ENCODE peak calls at places on chromosome 6, in five cellular contexts. L is adipocyte, N is RWPE2, V is astrocyte, G is IMR-90. X is an unnamed sample.

GRCh38 chr6:34810936-34811632 is 19.2 kb downstream of the BLTP3A start:
- DNase-seq in L (no peak), N (no peak), V (no peak), G (peak; percentile 38), X (no peak)

GRCh38 chr6:37516920-37517405 is 17.3 kb upstream of the CCDC167 start:
- DNase-seq in L (peak; percentile 19), N (no peak), V (no peak), G (no peak), X (no peak)

GRCh38 chr6:89989742-89990141 is 95.5 kb downstream of the GJA10 start:
- DNase-seq in L (peak; percentile 46), N (no peak), V (peak; percentile 97), G (peak; percentile 94), X (no peak)

GRCh38 chr6:166106076-166106686 is 61.5 kb downstream of the TBXT start:
- DNase-seq in L (peak; percentile 34), N (no peak), V (peak; percentile 10), G (peak; percentile 71), X (peak; percentile 32)

GRCh38 chr6:2952557-2953095 is 18.7 kb downstream of the SERPINB6 start:
- DNase-seq in L (peak; percentile 90), N (no peak), V (peak; percentile 74), G (peak; percentile 91), X (peak; percentile 32)

GRCh38 chr6:44452725-44453124 is 65.2 kb downstream of the CDC5L start:
- DNase-seq in L (peak; percentile 72), N (no peak), V (peak; percentile 52), G (peak; percentile 87), X (no peak)

GRCh38 chr6:165850434-165851019 is 187.5 kb upstream of the PDE10A start:
- DNase-seq in L (peak; percentile 55), N (no peak), V (peak; percentile 10), G (peak; percentile 57), X (no peak)

GRCh38 chr6:21037453-21037852 is 503.2 kb downstream of the CDKAL1 start:
- DNase-seq in L (no peak), N (no peak), V (no peak), G (no peak), X (no peak)

GRCh38 chr6:120384671-120385070 is 949.6 kb downstream of the TBC1D32 start:
- DNase-seq in L (no peak), N (no peak), V (peak; percentile 56), G (no peak), X (no peak)

GRCh38 chr6:151063339-151063738 is 176.4 kb upstream of the AKAP12 start:
- DNase-seq in L (peak; percentile 89), N (no peak), V (peak; percentile 95), G (peak; percentile 72), X (no peak)

GRCh38 chr6:122717350-122717749 is 62.2 kb upstream of the FABP7 start:
- DNase-seq in L (no peak), N (no peak), V (peak; percentile 84), G (peak; percentile 77), X (no peak)

GRCh38 chr6:15357832-15358231 is 112.0 kb downstream of the JARID2 start:
- DNase-seq in L (no peak), N (no peak), V (no peak), G (no peak), X (no peak)

GRCh38 chr6:142395266-142395665 is 93.5 kb downstream of the ADGRG6 start:
- DNase-seq in L (no peak), N (no peak), V (no peak), G (no peak), X (no peak)

GRCh38 chr6:97195117-97195516 is 87.9 kb downstream of the MMS22L start:
- DNase-seq in L (no peak), N (no peak), V (peak; percentile 63), G (peak; percentile 24), X (no peak)

GRCh38 chr6:21953831-21954801 is 342.7 kb downstream of the PRL start:
- DNase-seq in L (no peak), N (no peak), V (peak; percentile 86), G (peak; percentile 93), X (no peak)

GRCh38 chr6:35729349-35729678 is 7.5 kb upstream of the ARMC12 start:
- DNase-seq in L (no peak), N (no peak), V (no peak), G (no peak), X (no peak)

GRCh38 chr6:107237992-107238660 is 122.8 kb upstream of the BEND3 start:
- DNase-seq in L (peak; percentile 15), N (no peak), V (peak; percentile 55), G (peak; percentile 74), X (no peak)

GRCh38 chr6:33061987-33062386 is 11.5 kb downstream of the HLA-DPA1 start:
- DNase-seq in L (no peak), N (no peak), V (no peak), G (peak; percentile 25), X (no peak)

GRCh38 chr6:127176175-127176574 is 57.7 kb downstream of the RSPO3 start:
- DNase-seq in L (no peak), N (no peak), V (peak; percentile 64), G (no peak), X (no peak)

GRCh38 chr6:139588076-139588639 is 213.7 kb upstream of the CITED2 start:
- DNase-seq in L (peak; percentile 37), N (no peak), V (peak; percentile 83), G (peak; percentile 65), X (no peak)

GRCh38 chr6:24887520-24887919 is 48.2 kb downstream of the RIPOR2 start:
- DNase-seq in L (no peak), N (no peak), V (no peak), G (no peak), X (no peak)

GRCh38 chr6:147782302-147782701 is 273.8 kb downstream of the SAMD5 start:
- DNase-seq in L (peak; percentile 14), N (no peak), V (peak; percentile 48), G (peak; percentile 77), X (no peak)

DNA sequence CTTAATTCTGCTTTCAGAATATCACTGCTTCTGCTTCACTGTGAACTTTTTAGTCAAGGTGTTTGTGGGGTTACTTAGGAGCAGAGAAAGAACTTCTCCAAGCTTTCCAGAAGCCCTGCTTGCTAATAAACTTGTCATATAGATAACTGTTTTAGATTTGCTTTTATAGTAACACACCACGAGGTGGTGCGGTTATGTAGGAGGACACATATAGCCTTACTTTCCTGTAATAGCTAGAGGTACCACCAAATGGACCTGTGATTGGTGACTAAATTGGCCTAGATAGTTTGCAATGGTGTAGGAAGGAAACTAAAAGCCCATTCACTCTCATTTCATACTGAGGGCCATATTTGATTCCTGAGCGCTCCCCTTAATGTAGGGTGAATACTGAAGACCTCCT is 52.3 kb upstream of the BCLAF1 start:
- DNase-seq in L (no peak), N (no peak), V (no peak), G (no peak), X (no peak)
- H3K4me1 ChIP-seq in L (no peaks in the 10 kb centered on the region), N (no peaks in the 10 kb centered on the region), V (no peaks in the 10 kb centered on the region), G (no peaks in the 10 kb centered on the region), X (no peaks in the 10 kb centered on the region)

GRCh38 chr6:169316651-169317050 is 63.0 kb upstream of the THBS2 start:
- DNase-seq in L (no peak), N (no peak), V (peak; percentile 11), G (no peak), X (no peak)

GRCh38 chr6:169321546-169321945 is 67.9 kb upstream of the THBS2 start:
- DNase-seq in L (no peak), N (no peak), V (no peak), G (no peak), X (no peak)

GRCh38 chr6:169320013-169320412 is 66.4 kb upstream of the THBS2 start:
- DNase-seq in L (peak; percentile 33), N (no peak), V (peak; percentile 37), G (peak; percentile 31), X (no peak)

GRCh38 chr6:169317441-169318202 is 64.0 kb upstream of the THBS2 start:
- DNase-seq in L (no peak), N (no peak), V (no peak), G (no peak), X (no peak)

GRCh38 chr6:169319561-169319960 is 65.9 kb upstream of the THBS2 start:
- DNase-seq in L (no peak), N (no peak), V (peak; percentile 34), G (peak; percentile 13), X (no peak)
- H3K4me3 ChIP-seq in L (peak overlapping the region; percentile 69), N (no peak overlapping the region), V (no peak overlapping the region), G (no peak overlapping the region), X (no peak overlapping the region)

GRCh38 chr6:41568202-41568584 is 22.0 kb downstream of the FOXP4 start:
- DNase-seq in L (no peak), N (no peak), V (no peak), G (no peak), X (no peak)

GRCh38 chr6:41571066-41571780 is 25.0 kb downstream of the FOXP4 start:
- DNase-seq in L (no peak), N (no peak), V (no peak), G (no peak), X (no peak)

GRCh38 chr6:41572613-41573012 is 26.4 kb downstream of the FOXP4 start:
- DNase-seq in L (no peak), N (no peak), V (no peak), G (no peak), X (no peak)

GRCh38 chr6:41568585-41569384 is 22.6 kb downstream of the FOXP4 start:
- DNase-seq in L (no peak), N (no peak), V (no peak), G (peak; percentile 49), X (no peak)

DNA sequence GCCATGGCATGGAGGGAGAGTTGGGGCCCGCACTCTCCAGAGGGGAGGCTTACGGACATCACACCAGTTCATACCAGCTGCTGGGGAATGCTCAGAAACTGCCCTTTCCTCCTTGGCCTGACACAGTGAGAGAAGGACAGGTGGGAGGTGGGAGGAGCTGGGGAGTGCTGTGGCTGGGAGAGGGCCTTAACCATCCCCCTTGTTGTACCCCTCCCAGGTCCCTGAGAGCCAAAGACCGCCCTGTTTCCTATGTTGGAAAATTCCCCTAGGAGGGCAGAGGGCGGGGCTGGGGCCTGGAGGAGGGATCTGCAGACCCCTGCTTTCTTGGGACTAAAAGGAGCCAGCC is 24.1 kb downstream of the FOXP4 start:
- DNase-seq in L (no peak), N (no peak), V (no peak), G (no peak), X (no peak)
- H3K4me1 ChIP-seq in L (peaks cover 8% of the 10 kb centered on the region), N (no peaks in the 10 kb centered on the region), V (peaks cover 13% of the 10 kb centered on the region), G (peaks cover 10% of the 10 kb centered on the region), X (no peaks in the 10 kb centered on the region)

GRCh38 chr6:43368517-43369160 is 808 bp downstream of the ZNF318 start:
- DNase-seq in L (peak; percentile 86), N (no peak), V (peak; percentile 34), G (peak; percentile 37), X (no peak)

GRCh38 chr6:43373252-43373875 is 3.9 kb upstream of the ZNF318 start:
- DNase-seq in L (no peak), N (no peak), V (no peak), G (no peak), X (no peak)

GRCh38 chr6:43369174-43370002 is at the start of gene ZNF318:
- DNase-seq in L (peak; percentile 99), N (peak; percentile 94), V (peak; percentile 90), G (peak; percentile 96), X (peak; percentile 94)

DNA sequence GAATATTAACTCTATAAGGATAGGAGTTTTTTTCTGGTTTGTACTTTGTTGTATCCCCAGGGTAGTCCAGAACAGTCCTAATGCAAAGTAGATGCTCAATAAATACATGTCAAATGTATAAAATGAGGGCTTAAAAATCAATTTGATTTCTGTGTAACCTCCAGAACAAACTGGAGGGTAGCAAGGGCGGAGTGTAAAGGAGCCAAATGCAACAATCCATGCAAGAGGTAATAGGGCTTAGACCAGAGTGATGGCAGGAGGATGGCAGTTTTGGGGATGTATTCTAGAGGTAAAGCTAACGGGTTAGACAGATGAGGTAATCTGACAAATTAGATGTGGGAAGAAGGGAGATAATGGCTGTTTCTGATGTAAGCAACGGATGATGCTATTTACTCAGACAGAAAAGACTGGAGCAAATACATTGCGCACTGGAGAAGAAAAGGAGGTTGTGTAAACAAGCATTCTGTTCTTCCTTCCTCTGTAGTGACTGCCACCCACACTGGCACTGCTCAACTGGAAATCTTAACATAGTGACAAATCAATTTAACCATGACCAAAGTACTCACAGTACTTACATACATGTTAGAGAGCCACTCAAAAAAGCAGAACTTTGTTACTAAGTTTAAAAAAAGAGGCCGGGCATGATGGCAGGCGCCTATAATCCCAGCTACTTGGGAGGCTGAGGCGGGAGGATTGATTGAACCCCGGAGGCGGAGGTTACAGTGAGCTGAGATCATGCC is 2.0 kb downstream of the ZNF318 start:
- DNase-seq in L (no peak), N (no peak), V (no peak), G (peak; percentile 2), X (no peak)
- H3K4me3 ChIP-seq in L (peak overlapping the region; percentile 84), N (peak overlapping the region; percentile 87), V (no peak overlapping the region), G (no peak overlapping the region), X (no peak overlapping the region)